ENCODE peak calls at places on chromosomes 13 and 19, in seven cellular contexts. T, G, O, I, L, D and Z are unnamed samples.

GRCh38 chr13:42214445-42214844 is 57.5 kb upstream of the AKAP11 start:
- DNase-seq in D (no peak), T (no peak), G (no peak), I (no peak), L (no peak), O (no peak), Z (no peak)

GRCh38 chr13:47611664-47612288 is 389.3 kb downstream of the SUCLA2 start:
- DNase-seq in L (no peak), O (no peak), G (no peak), T (no peak), I (no peak), D (no peak), Z (no peak)

GRCh38 chr13:110328509-110328908 is 21.4 kb downstream of the COL4A2 start:
- DNase-seq in I (no peak), D (no peak), O (no peak), G (no peak), T (no peak), L (no peak), Z (no peak)

GRCh38 chr19:5314012-5314906 is 26.4 kb downstream of the PTPRS start:
- DNase-seq in T (no peak), G (no peak), D (no peak), I (no peak), L (peak), O (no peak), Z (no peak)

GRCh38 chr19:50415661-50416033 is 3.1 kb upstream of the SPIB start:
- DNase-seq in T (no peak), G (peak), D (peak), L (no peak), O (no peak), I (no peak), Z (no peak)

GRCh38 chr13:95564091-95564490 is 11.6 kb downstream of the CLDN10 start:
- DNase-seq in L (no peak), I (no peak), T (no peak), D (no peak), O (no peak), G (no peak), Z (no peak)

GRCh38 chr13:50732712-50733111 is 110.8 kb downstream of the DLEU7 start:
- DNase-seq in G (no peak), D (no peak), I (peak), L (no peak), O (no peak), T (no peak), Z (no peak)

GRCh38 chr13:40120781-40121180 is 465.3 kb downstream of the COG6 start:
- DNase-seq in O (no peak), I (no peak), L (no peak), D (no peak), G (no peak), T (no peak), Z (no peak)

GRCh38 chr13:34816543-34816942 is 125.5 kb upstream of the NBEA start:
- DNase-seq in O (no peak), I (peak), L (no peak), T (peak), D (no peak), G (no peak), Z (no peak)

GRCh38 chr13:54034047-54034446 is 1005.4 kb downstream of the OLFM4 start:
- DNase-seq in D (no peak), T (no peak), I (no peak), G (no peak), O (no peak), L (no peak), Z (no peak)

GRCh38 chr19:18446145-18446810 is 8.3 kb upstream of the ISYNA1 start:
- DNase-seq in L (no peak), O (no peak), I (no peak), T (no peak), G (no peak), D (no peak), Z (no peak)

GRCh38 chr19:45140144-45140503 is 20.7 kb downstream of the NKPD1 start:
- DNase-seq in D (no peak), G (no peak), T (no peak), L (no peak), O (no peak), I (no peak), Z (no peak)

GRCh38 chr19:18109363-18109730 is 11.8 kb downstream of the MAST3 start:
- DNase-seq in D (no peak), I (no peak), L (no peak), G (no peak), T (no peak), O (no peak), Z (no peak)

GRCh38 chr19:55206664-55207500 is 2.4 kb downstream of the PTPRH start:
- DNase-seq in D (peak), T (peak), O (peak), L (peak), G (peak), I (peak), Z (peak)

GRCh38 chr13:99605417-99606321 is 104.4 kb downstream of the TM9SF2 start:
- DNase-seq in G (peak), T (no peak), O (peak), L (peak), D (peak), I (peak), Z (no peak)

GRCh38 chr13:44620057-44620456 is 43.9 kb upstream of the TSC22D1 start:
- DNase-seq in D (no peak), O (no peak), G (no peak), L (peak), I (no peak), T (peak), Z (no peak)

GRCh38 chr13:113647351-113648217 is 10.4 kb downstream of the ATP4B start:
- DNase-seq in L (peak), D (peak), G (no peak), T (no peak), I (no peak), O (no peak), Z (peak)

GRCh38 chr19:52428937-52429336 is at the start of gene ZNF534:
- DNase-seq in T (no peak), I (no peak), G (no peak), O (no peak), D (no peak), L (no peak), Z (no peak)

GRCh38 chr19:10797541-10798256 is 38.3 kb downstream of the TMED1 start:
- DNase-seq in D (no peak), L (no peak), T (no peak), G (peak), I (no peak), O (peak), Z (no peak)

GRCh38 chr13:96068729-96069128 is 15.5 kb upstream of the UGGT2 start:
- DNase-seq in D (no peak), I (no peak), G (no peak), O (no peak), L (no peak), T (no peak), Z (no peak)

GRCh38 chr13:72565893-72566292 is 161.5 kb downstream of the MZT1 start:
- DNase-seq in G (no peak), L (peak), T (peak), I (peak), O (no peak), D (no peak), Z (no peak)

GRCh38 chr19:6501740-6502648 is at the start of gene TUBB4A:
- DNase-seq in T (no peak), L (no peak), O (no peak), I (peak), G (peak), D (no peak), Z (no peak)

GRCh38 chr19:11580665-11581418 is 3.4 kb upstream of the ACP5 start:
- DNase-seq in O (no peak), I (no peak), G (no peak), L (no peak), T (no peak), D (no peak), Z (no peak)

GRCh38 chr13:48954086-48954485 is 21.6 kb upstream of the FNDC3A start:
- DNase-seq in G (no peak), O (no peak), T (no peak), L (no peak), I (peak), D (no peak), Z (no peak)

GRCh38 chr19:49331616-49332055 is 3.6 kb upstream of the CD37 start:
- DNase-seq in I (peak), T (peak), D (peak), O (peak), L (peak), G (peak), Z (peak)

GRCh38 chr19:38647966-38648788 is 728 bp downstream of the ACTN4 start:
- DNase-seq in T (no peak), I (peak), D (no peak), L (no peak), G (no peak), O (no peak), Z (no peak)

GRCh38 chr19:49210108-49210900 is 52.7 kb downstream of the TRPM4 start:
- DNase-seq in L (no peak), G (peak), I (peak), T (no peak), D (peak), O (no peak), Z (no peak)

GRCh38 chr19:43814663-43815352 is 12.3 kb upstream of the ZNF283 start:
- DNase-seq in L (no peak), T (no peak), I (no peak), D (no peak), G (no peak), O (no peak), Z (no peak)

GRCh38 chr13:64369121-64369520 is 2861.0 kb downstream of the PCDH9 start:
- DNase-seq in L (no peak), T (no peak), I (no peak), O (no peak), G (no peak), D (no peak), Z (no peak)